ENCODE peak calls at places on chromosomes 6 and 20, in six cellular contexts. K, D, E, M, T and A are unnamed samples.
A peak's percentile ranks its signal among the peaks of the same experiment; 100 is the strongest.

GRCh38 chr20:55580475-55580874 is 424.8 kb downstream of the CBLN4 start:
- DNase-seq in D (no peak), K (no peak), M (no peak), E (no peak), T (no peak), A (no peak)

GRCh38 chr6:163564536-163564935 is 150.0 kb downstream of the QKI start:
- DNase-seq in D (no peak), M (no peak), E (no peak), K (no peak), T (no peak), A (no peak)

GRCh38 chr20:56875052-56875663 is 246.1 kb downstream of the TFAP2C start:
- DNase-seq in K (peak; percentile 10), E (no peak), M (no peak), T (peak; percentile 86), D (no peak), A (no peak)

GRCh38 chr6:81169166-81169565 is 583.3 kb downstream of the TENT5A start:
- DNase-seq in E (no peak), D (no peak), T (no peak), K (no peak), M (no peak), A (peak; percentile 52)

GRCh38 chr6:118326712-118327111 is 221.4 kb upstream of the PLN start:
- DNase-seq in T (no peak), K (no peak), M (no peak), D (no peak), E (no peak), A (no peak)

GRCh38 chr20:43914697-43915208 is at the start of gene TOX2:
- DNase-seq in T (peak; percentile 21), K (no peak), M (peak; percentile 75), D (peak; percentile 96), E (no peak), A (no peak)

GRCh38 chr6:96899019-96899418 is 1.3 kb upstream of the NDUFAF4 start:
- DNase-seq in K (peak; percentile 37), M (no peak), D (peak; percentile 19), T (peak; percentile 43), E (peak; percentile 19), A (peak; percentile 62)

GRCh38 chr20:31472395-31473330 is 2.3 kb downstream of the DEFB124 start:
- DNase-seq in D (no peak), K (no peak), T (no peak), E (no peak), M (no peak), A (no peak)

GRCh38 chr20:48788486-48789072 is 39.2 kb downstream of the PREX1 start:
- DNase-seq in E (no peak), K (no peak), M (no peak), D (no peak), T (no peak), A (no peak)

GRCh38 chr6:144365176-144365710 is 80.1 kb downstream of the UTRN start:
- DNase-seq in M (no peak), D (no peak), E (no peak), T (no peak), K (no peak), A (peak; percentile 69)

GRCh38 chr20:19815553-19815991 is 57.5 kb downstream of the RIN2 start:
- DNase-seq in M (no peak), E (peak; percentile 70), T (peak; percentile 96), D (no peak), K (peak; percentile 70), A (peak; percentile 98)

GRCh38 chr6:122752990-122753687 is 26.4 kb upstream of the FABP7 start:
- DNase-seq in T (no peak), K (no peak), D (no peak), M (no peak), E (no peak), A (no peak)

GRCh38 chr6:118580585-118581419 is 32.7 kb downstream of the PLN start:
- DNase-seq in E (peak; percentile 75), T (peak; percentile 53), K (peak; percentile 49), M (peak; percentile 40), D (peak; percentile 49), A (peak; percentile 68)

GRCh38 chr6:12246900-12247299 is 43.3 kb upstream of the EDN1 start:
- DNase-seq in K (no peak), T (no peak), D (no peak), M (no peak), E (no peak), A (no peak)

GRCh38 chr6:26660096-26660425 is 515 bp upstream of the ZNF322 start:
- DNase-seq in M (peak; percentile 55), K (no peak), E (peak; percentile 27), T (peak; percentile 33), D (no peak), A (no peak)

GRCh38 chr6:44527191-44527960 is 139.9 kb downstream of the CDC5L start:
- DNase-seq in M (no peak), T (no peak), D (no peak), E (no peak), K (no peak), A (no peak)

GRCh38 chr6:38671885-38672467 is 31.0 kb downstream of the GLO1 start:
- DNase-seq in D (peak; percentile 68), T (peak; percentile 43), E (peak; percentile 43), M (peak; percentile 76), K (peak; percentile 28), A (peak; percentile 60)

GRCh38 chr20:63409834-63410435 is 48.8 kb upstream of the CHRNA4 start:
- DNase-seq in T (no peak), E (no peak), K (no peak), M (no peak), D (no peak), A (no peak)

GRCh38 chr6:140566706-140567330 is 1192.4 kb upstream of the CITED2 start:
- DNase-seq in E (no peak), D (no peak), K (no peak), M (no peak), T (no peak), A (peak; percentile 82)

GRCh38 chr20:61589055-61589385 is 337.0 kb downstream of the CDH4 start:
- DNase-seq in M (no peak), E (no peak), T (peak; percentile 26), K (no peak), D (no peak), A (no peak)

GRCh38 chr6:104421650-104422049 is 438.1 kb downstream of the HACE1 start:
- DNase-seq in M (no peak), T (no peak), D (peak; percentile 31), K (no peak), E (no peak), A (no peak)

GRCh38 chr6:149779644-149779963 is 30.1 kb downstream of the PCMT1 start:
- DNase-seq in T (no peak), D (no peak), E (no peak), M (no peak), K (no peak), A (no peak)
- TF ChIP-seq MAX in T (no peak), D (no peak), E (no peak), M (no peak), K (no peak), A (no peak)

DNA sequence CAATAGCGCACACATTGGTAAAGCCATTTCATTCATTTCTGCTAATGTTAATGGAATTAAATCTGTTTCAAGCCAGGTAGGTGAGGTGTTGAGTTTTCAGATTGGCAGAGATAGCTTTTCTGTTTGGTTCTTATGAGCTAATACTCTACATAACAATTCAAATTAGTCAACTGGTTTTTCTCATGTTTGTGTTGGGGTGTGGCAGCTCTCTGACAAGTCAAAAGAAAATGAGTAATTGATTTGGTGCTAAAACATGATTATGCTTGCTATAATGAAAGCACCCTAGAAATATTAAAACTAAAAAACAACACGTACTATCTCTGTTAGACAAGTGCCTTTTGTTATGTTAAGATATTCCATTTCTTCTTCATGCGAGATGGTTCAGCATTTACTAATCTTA is 13.6 kb downstream of the PPP1R14C start:
- DNase-seq in E (no peak), K (no peak), D (no peak), T (no peak), M (no peak), A (no peak)
- H3K4me1 ChIP-seq in E (no peaks in the 10 kb centered on the region), K (no peaks in the 10 kb centered on the region), D (no peaks in the 10 kb centered on the region), T (no peaks in the 10 kb centered on the region), M (peaks cover 22% of the 10 kb centered on the region), A (no peaks in the 10 kb centered on the region)

GRCh38 chr6:77487808-77488425 is 24.6 kb upstream of the HTR1B start:
- DNase-seq in D (no peak), K (no peak), T (no peak), E (no peak), M (no peak), A (no peak)

DNA sequence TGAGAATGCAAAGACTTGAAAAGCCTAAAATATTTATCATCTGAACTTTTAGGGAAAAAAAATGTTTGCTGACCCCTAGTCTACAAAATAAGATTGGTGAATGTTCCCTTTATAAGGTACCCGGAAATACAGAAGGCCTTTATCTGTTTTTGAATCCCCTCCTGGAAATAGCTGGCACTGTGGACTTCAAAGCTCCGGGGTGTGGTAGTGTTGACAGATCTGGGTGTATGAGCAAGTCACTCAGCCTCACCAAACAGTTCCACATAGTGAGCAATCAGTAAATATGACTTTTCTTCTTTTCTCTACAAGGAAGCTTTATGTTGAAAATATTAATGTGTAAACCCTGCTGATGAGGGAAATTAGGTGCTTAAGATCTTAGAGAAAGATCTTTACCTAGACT is 29.2 kb upstream of the HTR1B start:
- DNase-seq in E (peak; percentile 39), M (no peak), D (no peak), K (no peak), T (peak; percentile 26), A (no peak)
- TF ChIP-seq MAX in E (no peak), M (no peak), D (no peak), K (no peak), T (no peak), A (no peak)

GRCh38 chr6:168222261-168222660 is 97.3 kb downstream of the DACT2 start:
- DNase-seq in K (no peak), D (no peak), E (no peak), T (no peak), M (no peak), A (no peak)
- H3K4me1 ChIP-seq in K (no peaks in the 10 kb centered on the region), D (no peaks in the 10 kb centered on the region), E (peaks cover 12% of the 10 kb centered on the region), T (no peaks in the 10 kb centered on the region), M (no peaks in the 10 kb centered on the region), A (no peaks in the 10 kb centered on the region)